ENCODE peak calls at places on chromosomes 16 and 17, in nine cellular contexts. W is ovary; X is right atrium auricular region; M is aorta; A is PC-3; G is CD8-positive, alpha-beta memory T cell; R is AG04450; Y is brain microvascular endothelial cell; S is neural progenitor cell. D is an unnamed sample.

GRCh38 chr17:38611872-38612376 is 6.2 kb upstream of the SRCIN1 start:
- DNase-seq in W (no peak), X (no peak), M (no peak), A (no peak), G (no peak), R (no peak), Y (no peak), S (no peak), D (no peak)

GRCh38 chr17:42288985-42289862 is 926 bp downstream of the STAT5A start:
- DNase-seq in W (peak; percentile 70), X (no peak), M (peak; percentile 79), A (no peak), G (peak; percentile 62), R (no peak), Y (no peak), S (no peak), D (peak; percentile 18)

GRCh38 chr16:8958344-8958808 is 5.3 kb downstream of the USP7 start:
- DNase-seq in W (no peak), X (peak; percentile 68), M (peak; percentile 79), A (peak; percentile 39), G (peak; percentile 31), R (no peak), Y (peak; percentile 84), S (peak; percentile 32), D (no peak)

GRCh38 chr17:81977211-81978091 is at the start of gene ASPSCR1:
- DNase-seq in W (peak; percentile 95), X (peak; percentile 90), M (peak; percentile 97), A (peak; percentile 92), G (peak; percentile 92), R (peak; percentile 74), Y (peak; percentile 71), S (peak; percentile 96), D (peak; percentile 85)

GRCh38 chr16:69599731-69600130 is 34.0 kb downstream of the NFAT5 start:
- DNase-seq in W (no peak), X (no peak), M (no peak), A (no peak), G (no peak), R (no peak), Y (no peak), S (no peak), D (no peak)

GRCh38 chr17:56681561-56682266 is 88.2 kb downstream of the NOG start:
- DNase-seq in W (no peak), X (no peak), M (no peak), A (peak; percentile 90), G (peak; percentile 6), R (peak; percentile 87), Y (peak; percentile 81), S (no peak), D (peak; percentile 30)

GRCh38 chr16:85173077-85173980 is 61.1 kb upstream of the CIBAR2 start:
- DNase-seq in W (peak; percentile 85), X (no peak), M (no peak), A (peak; percentile 90), G (no peak), R (peak; percentile 71), Y (peak; percentile 84), S (peak; percentile 31), D (no peak)

GRCh38 chr16:67101301-67101675 is 8.5 kb upstream of the PHAF1 start:
- DNase-seq in W (no peak), X (no peak), M (no peak), A (no peak), G (no peak), R (no peak), Y (no peak), S (no peak), D (no peak)

GRCh38 chr16:89422527-89422904 is 67.8 kb downstream of the ANKRD11 start:
- DNase-seq in W (no peak), X (no peak), M (peak; percentile 83), A (peak; percentile 45), G (no peak), R (no peak), Y (peak; percentile 77), S (no peak), D (no peak)

GRCh38 chr16:15708997-15709396 is 59.0 kb downstream of the NDE1 start:
- DNase-seq in W (no peak), X (no peak), M (no peak), A (no peak), G (no peak), R (no peak), Y (no peak), S (no peak), D (no peak)

GRCh38 chr17:73968680-73969079 is 234.8 kb upstream of the RPL38 start:
- DNase-seq in W (no peak), X (no peak), M (no peak), A (no peak), G (no peak), R (no peak), Y (no peak), S (no peak), D (no peak)

GRCh38 chr17:48628641-48629410 is 2.7 kb upstream of the HOXB9 start:
- DNase-seq in W (no peak), X (no peak), M (peak; percentile 26), A (no peak), G (no peak), R (no peak), Y (no peak), S (no peak), D (peak; percentile 11)

GRCh38 chr17:48627242-48627597 is 1.1 kb upstream of the HOXB9 start:
- DNase-seq in W (no peak), X (no peak), M (no peak), A (no peak), G (no peak), R (no peak), Y (no peak), S (no peak), D (no peak)

GRCh38 chr17:48626470-48627241 is 498 bp upstream of the HOXB9 start:
- DNase-seq in W (no peak), X (no peak), M (peak; percentile 82), A (peak; percentile 65), G (peak; percentile 59), R (no peak), Y (no peak), S (peak; percentile 52), D (no peak)

GRCh38 chr17:48629411-48629759 is 3.2 kb upstream of the HOXB9 start:
- DNase-seq in W (no peak), X (no peak), M (peak; percentile 37), A (no peak), G (no peak), R (no peak), Y (no peak), S (no peak), D (no peak)

DNA sequence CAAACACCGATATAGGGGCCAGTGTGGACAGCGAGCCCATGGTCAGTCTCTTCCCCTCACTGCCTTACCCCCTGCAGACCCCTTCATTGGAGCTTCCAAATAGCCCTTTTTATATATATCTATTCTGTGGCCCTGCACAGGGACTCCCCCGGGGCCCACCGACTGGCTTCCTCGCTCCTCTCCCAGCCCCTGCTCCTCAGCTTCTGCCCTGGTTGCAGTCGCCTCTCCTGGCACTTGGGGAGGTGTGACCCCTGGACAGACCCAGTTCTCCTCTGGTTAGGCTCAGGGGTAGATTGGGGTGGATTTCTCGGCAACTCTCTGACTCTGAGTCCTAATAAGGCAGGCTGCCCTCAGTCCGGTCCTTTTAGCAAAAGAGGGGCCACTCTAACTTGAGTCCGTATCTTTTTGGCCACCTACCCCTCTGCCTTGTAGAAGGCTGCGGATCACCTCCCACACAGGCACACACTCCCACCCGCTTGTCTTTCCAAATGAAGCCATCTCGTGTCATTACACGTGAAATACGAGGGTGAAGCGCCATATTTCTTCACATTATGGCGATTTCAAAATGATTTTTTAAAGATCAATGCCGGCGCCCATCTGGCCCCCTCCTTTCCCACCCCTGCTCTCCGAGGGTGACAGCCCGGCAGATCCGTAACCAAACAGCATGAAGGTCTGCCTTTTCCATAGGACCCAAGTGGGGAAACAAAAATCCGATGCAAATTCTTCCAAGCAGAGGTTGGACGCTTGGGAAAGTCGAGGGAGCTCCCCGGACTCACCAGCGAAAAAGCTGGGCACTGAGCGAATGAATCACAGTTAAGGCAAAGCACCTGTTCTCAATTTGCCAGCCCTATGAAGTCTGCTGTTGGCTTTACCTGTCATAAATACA is 1.7 kb upstream of the HOXB9 start:
- DNase-seq in W (no peak), X (no peak), M (peak; percentile 46), A (no peak), G (no peak), R (no peak), Y (no peak), S (no peak), D (no peak)
- H3K27ac ChIP-seq in W (no peak overlapping the region), X (no peak overlapping the region), M (no peak overlapping the region), A (no peak overlapping the region), G (peak overlapping the region; percentile 77), R (no peak overlapping the region), Y (no peak overlapping the region), S (no peak overlapping the region), D (no peak overlapping the region)

DNA sequence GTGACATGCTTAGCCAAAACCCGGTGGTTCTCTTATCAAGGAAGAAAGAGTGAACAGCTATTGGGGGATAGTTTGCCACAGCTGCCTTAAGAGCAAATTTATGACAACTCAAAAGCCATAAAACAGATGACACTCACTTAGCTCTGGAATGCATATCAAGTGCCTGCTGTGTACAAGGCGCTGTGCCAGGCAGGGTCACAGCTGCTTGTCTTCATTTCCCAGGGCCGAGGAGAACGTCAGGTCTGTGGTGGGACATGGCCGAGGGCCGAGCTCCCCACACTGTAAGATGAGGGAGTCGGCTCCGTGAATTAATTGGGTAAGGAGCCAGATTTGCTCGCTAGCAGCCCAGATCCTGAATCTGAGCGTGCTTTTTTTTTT is 14.0 kb downstream of the EEF2K start:
- DNase-seq in W (peak; percentile 71), X (no peak), M (no peak), A (no peak), G (no peak), R (no peak), Y (no peak), S (no peak), D (no peak)
- H3K27ac ChIP-seq in W (no peak overlapping the region), X (peak overlapping the region; percentile 94), M (no peak overlapping the region), A (no peak overlapping the region), G (no peak overlapping the region), R (no peak overlapping the region), Y (no peak overlapping the region), S (no peak overlapping the region), D (no peak overlapping the region)

GRCh38 chr16:50065241-50065623 is 538 bp upstream of the HEATR3 start:
- DNase-seq in W (no peak), X (no peak), M (no peak), A (no peak), G (no peak), R (no peak), Y (no peak), S (no peak), D (no peak)
- H3K27ac ChIP-seq in W (no peak overlapping the region), X (peak overlapping the region; percentile 99), M (no peak overlapping the region), A (no peak overlapping the region), G (no peak overlapping the region), R (no peak overlapping the region), Y (no peak overlapping the region), S (no peak overlapping the region), D (peak overlapping the region; percentile 90)

DNA sequence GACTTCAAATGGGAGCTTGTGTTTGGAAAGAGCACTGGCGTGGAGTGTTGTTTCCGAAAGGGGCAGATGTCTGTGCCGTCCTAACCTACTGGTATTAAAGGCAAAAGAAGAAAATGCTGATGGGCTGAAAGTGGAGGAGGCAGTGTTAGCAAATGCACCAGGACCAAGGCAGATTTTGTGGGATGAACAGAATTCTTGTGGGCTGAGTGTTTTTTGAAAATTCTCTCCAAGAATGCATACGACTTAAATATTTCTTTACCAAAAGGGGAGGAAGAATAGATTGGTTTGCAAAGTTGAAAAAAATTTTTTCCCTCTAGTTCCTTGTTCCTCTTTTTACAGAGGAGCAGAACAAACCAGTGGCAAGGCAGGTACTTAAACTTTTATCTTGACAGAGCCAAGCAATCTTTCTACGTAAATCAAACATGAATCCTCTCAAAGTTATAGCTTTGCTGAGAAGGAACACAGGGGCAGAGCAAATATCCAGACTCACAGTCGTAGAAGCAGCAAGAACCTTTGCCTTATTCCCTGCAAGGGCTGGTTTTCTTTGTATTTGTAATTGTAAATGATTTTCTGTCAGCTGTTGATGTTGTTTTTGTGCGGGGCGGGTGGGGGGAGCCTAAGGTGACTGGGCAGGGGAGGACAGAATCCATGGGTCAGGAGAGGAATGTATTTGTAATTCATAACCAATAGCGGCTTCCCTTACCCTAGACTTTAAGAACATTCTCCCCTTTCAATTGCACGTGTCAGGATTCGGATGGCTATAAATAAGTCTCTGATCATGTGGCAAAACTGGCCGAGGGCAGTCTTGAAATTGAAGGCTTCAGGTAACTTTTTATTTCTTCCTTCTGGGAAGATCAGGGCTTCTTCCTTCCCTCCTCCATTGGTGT is 16.6 kb downstream of the MARCHF10 start:
- DNase-seq in W (no peak), X (no peak), M (no peak), A (peak; percentile 69), G (no peak), R (peak; percentile 85), Y (peak; percentile 90), S (no peak), D (no peak)
- H3K27ac ChIP-seq in W (no peak overlapping the region), X (no peak overlapping the region), M (no peak overlapping the region), A (peak overlapping the region; percentile 89), G (no peak overlapping the region), R (peak overlapping the region; percentile 96), Y (peak overlapping the region; percentile 100), S (no peak overlapping the region), D (no peak overlapping the region)